ENCODE peak calls at places on chromosomes 13 and 19, in nine cellular contexts. V is fibroblast of lung, J is heart right ventricle, K is colonic mucosa, Q is fibroblast of pulmonary artery, R is ascending aorta, U is breast epithelium, A is foreskin fibroblast, O is transverse colon. G is an unnamed sample.

GRCh38 chr13:76004411-76004810 is 368.3 kb downstream of the LMO7 start:
- DNase-seq in V (peak), J (no peak), K (no peak), Q (peak), R (no peak), U (no peak), A (peak), O (no peak), G (peak)

GRCh38 chr19:55149078-55150003 is at the start of gene TNNT1:
- DNase-seq in V (no peak), J (no peak), K (no peak), Q (no peak), R (no peak), U (no peak), A (peak), O (no peak), G (no peak)

GRCh38 chr13:66532146-66532545 is 698.0 kb downstream of the PCDH9 start:
- DNase-seq in V (peak), J (no peak), K (no peak), Q (peak), R (no peak), U (no peak), A (peak), O (no peak), G (peak)

GRCh38 chr19:21483589-21484170 is 21.7 kb upstream of the ZNF429 start:
- DNase-seq in V (no peak), J (peak), K (peak), Q (peak), R (no peak), U (peak), A (peak), O (peak), G (peak)

GRCh38 chr19:43784981-43785808 is 4.4 kb upstream of the KCNN4 start:
- DNase-seq in V (peak), J (peak), K (peak), Q (peak), R (no peak), U (no peak), A (peak), O (peak), G (peak)

GRCh38 chr13:28494861-28495585 is at the start of gene FLT1:
- DNase-seq in V (peak), J (peak), K (peak), Q (peak), R (no peak), U (no peak), A (peak), O (no peak), G (no peak)

GRCh38 chr19:10450853-10451609 is 30.7 kb downstream of the PDE4A start:
- DNase-seq in V (no peak), J (no peak), K (peak), Q (no peak), R (no peak), U (no peak), A (no peak), O (peak), G (no peak)

GRCh38 chr13:99218969-99219368 is 18.3 kb downstream of the UBAC2 start:
- DNase-seq in V (no peak), J (no peak), K (no peak), Q (no peak), R (no peak), U (no peak), A (no peak), O (peak), G (no peak)

GRCh38 chr19:54023191-54023590 is 31.8 kb downstream of the CACNG6 start:
- DNase-seq in V (no peak), J (no peak), K (no peak), Q (no peak), R (no peak), U (no peak), A (no peak), O (no peak), G (no peak)

GRCh38 chr13:76516013-76516412 is 370.2 kb downstream of the KCTD12 start:
- DNase-seq in V (peak), J (no peak), K (no peak), Q (peak), R (no peak), U (no peak), A (peak), O (no peak), G (peak)

GRCh38 chr13:32121316-32121715 is 89.7 kb downstream of the FRY start:
- DNase-seq in V (no peak), J (no peak), K (no peak), Q (no peak), R (no peak), U (no peak), A (peak), O (no peak), G (no peak)

GRCh38 chr19:50005428-50005827 is 19.7 kb downstream of the VRK3 start:
- DNase-seq in V (no peak), J (no peak), K (no peak), Q (no peak), R (no peak), U (no peak), A (no peak), O (no peak), G (no peak)

GRCh38 chr13:24662195-24663088 is 17.8 kb upstream of the ATP12A start:
- DNase-seq in V (no peak), J (no peak), K (peak), Q (no peak), R (no peak), U (no peak), A (no peak), O (peak), G (no peak)

GRCh38 chr19:49912965-49913685 is 15.9 kb upstream of the ATF5 start:
- DNase-seq in V (no peak), J (no peak), K (no peak), Q (no peak), R (no peak), U (no peak), A (no peak), O (no peak), G (peak)

GRCh38 chr13:20672772-20673171 is 30.7 kb upstream of the IL17D start:
- DNase-seq in V (peak), J (no peak), K (no peak), Q (peak), R (no peak), U (no peak), A (peak), O (no peak), G (peak)

GRCh38 chr13:113151745-113152707 is 6.4 kb upstream of the PROZ start:
- DNase-seq in V (peak), J (no peak), K (no peak), Q (peak), R (no peak), U (no peak), A (peak), O (no peak), G (peak)

GRCh38 chr13:98443329-98443728 is 133.6 kb downstream of the STK24 start:
- DNase-seq in V (peak), J (no peak), K (no peak), Q (peak), R (no peak), U (no peak), A (peak), O (no peak), G (peak)

GRCh38 chr13:20402881-20403280 is 122.8 kb downstream of the CRYL1 start:
- DNase-seq in V (no peak), J (no peak), K (no peak), Q (no peak), R (no peak), U (no peak), A (no peak), O (no peak), G (no peak)

GRCh38 chr19:12796146-12797071 is 5.1 kb downstream of the JUNB start:
- DNase-seq in V (peak), J (peak), K (peak), Q (peak), R (no peak), U (no peak), A (peak), O (peak), G (peak)

GRCh38 chr13:20412761-20413355 is 112.8 kb downstream of the CRYL1 start:
- DNase-seq in V (peak), J (no peak), K (no peak), Q (no peak), R (no peak), U (no peak), A (peak), O (no peak), G (no peak)

GRCh38 chr19:10478903-10479384 is 24.2 kb downstream of the KEAP1 start:
- DNase-seq in V (peak), J (peak), K (peak), Q (peak), R (peak), U (peak), A (peak), O (peak), G (peak)

GRCh38 chr13:80009760-80010159 is 331.2 kb downstream of the SPRY2 start:
- DNase-seq in V (no peak), J (no peak), K (no peak), Q (no peak), R (no peak), U (no peak), A (no peak), O (no peak), G (peak)

GRCh38 chr19:35549174-35549788 is 3.9 kb downstream of the TMEM147 start:
- DNase-seq in V (peak), J (peak), K (peak), Q (peak), R (no peak), U (no peak), A (peak), O (peak), G (peak)

GRCh38 chr13:78777973-78778372 is 119.0 kb upstream of the OBI1 start:
- DNase-seq in V (no peak), J (no peak), K (no peak), Q (no peak), R (no peak), U (no peak), A (no peak), O (no peak), G (no peak)

GRCh38 chr13:59532405-59532804 is 631.3 kb downstream of the DIAPH3 start:
- DNase-seq in V (peak), J (no peak), K (no peak), Q (no peak), R (no peak), U (no peak), A (no peak), O (no peak), G (peak)

GRCh38 chr19:39497850-39498261 is 891 bp upstream of the DLL3 start:
- DNase-seq in V (peak), J (no peak), K (peak), Q (peak), R (no peak), U (no peak), A (peak), O (peak), G (peak)

GRCh38 chr19:39200066-39200817 is 3.5 kb downstream of the NCCRP1 start:
- DNase-seq in V (no peak), J (no peak), K (no peak), Q (no peak), R (no peak), U (no peak), A (no peak), O (no peak), G (no peak)

GRCh38 chr19:48630289-48631036 is 6.7 kb downstream of the DBP start:
- DNase-seq in V (peak), J (peak), K (peak), Q (peak), R (peak), U (no peak), A (peak), O (peak), G (peak)

GRCh38 chr13:44303681-44304432 is 69.8 kb upstream of the SERP2 start:
- DNase-seq in V (no peak), J (peak), K (no peak), Q (no peak), R (no peak), U (peak), A (no peak), O (peak), G (peak)

GRCh38 chr13:34750078-34750703 is 191.9 kb upstream of the NBEA start:
- DNase-seq in V (peak), J (peak), K (no peak), Q (peak), R (no peak), U (no peak), A (peak), O (peak), G (peak)

GRCh38 chr13:49466240-49466914 is 22.3 kb downstream of the SETDB2 start:
- DNase-seq in V (no peak), J (no peak), K (no peak), Q (no peak), R (no peak), U (no peak), A (no peak), O (no peak), G (no peak)
- H3K4me3 ChIP-seq in V (no peak), J (no peak), K (no peak), Q (no peak), R (no peak), U (no peak), A (no peak), O (no peak), G (no peak)

GRCh38 chr13:51795419-51795818 is 8.5 kb downstream of the DHRS12 start:
- DNase-seq in V (no peak), J (no peak), K (no peak), Q (no peak), R (no peak), U (no peak), A (no peak), O (no peak), G (no peak)

GRCh38 chr13:51794959-51795358 is 9.0 kb downstream of the DHRS12 start:
- DNase-seq in V (no peak), J (no peak), K (no peak), Q (no peak), R (no peak), U (no peak), A (no peak), O (no peak), G (no peak)

GRCh38 chr13:51799261-51799660 is 4.7 kb downstream of the DHRS12 start:
- DNase-seq in V (no peak), J (no peak), K (no peak), Q (no peak), R (no peak), U (no peak), A (no peak), O (no peak), G (no peak)

GRCh38 chr13:51800456-51800855 is 3.5 kb downstream of the DHRS12 start:
- DNase-seq in V (no peak), J (no peak), K (no peak), Q (no peak), R (no peak), U (no peak), A (peak), O (peak), G (no peak)

DNA sequence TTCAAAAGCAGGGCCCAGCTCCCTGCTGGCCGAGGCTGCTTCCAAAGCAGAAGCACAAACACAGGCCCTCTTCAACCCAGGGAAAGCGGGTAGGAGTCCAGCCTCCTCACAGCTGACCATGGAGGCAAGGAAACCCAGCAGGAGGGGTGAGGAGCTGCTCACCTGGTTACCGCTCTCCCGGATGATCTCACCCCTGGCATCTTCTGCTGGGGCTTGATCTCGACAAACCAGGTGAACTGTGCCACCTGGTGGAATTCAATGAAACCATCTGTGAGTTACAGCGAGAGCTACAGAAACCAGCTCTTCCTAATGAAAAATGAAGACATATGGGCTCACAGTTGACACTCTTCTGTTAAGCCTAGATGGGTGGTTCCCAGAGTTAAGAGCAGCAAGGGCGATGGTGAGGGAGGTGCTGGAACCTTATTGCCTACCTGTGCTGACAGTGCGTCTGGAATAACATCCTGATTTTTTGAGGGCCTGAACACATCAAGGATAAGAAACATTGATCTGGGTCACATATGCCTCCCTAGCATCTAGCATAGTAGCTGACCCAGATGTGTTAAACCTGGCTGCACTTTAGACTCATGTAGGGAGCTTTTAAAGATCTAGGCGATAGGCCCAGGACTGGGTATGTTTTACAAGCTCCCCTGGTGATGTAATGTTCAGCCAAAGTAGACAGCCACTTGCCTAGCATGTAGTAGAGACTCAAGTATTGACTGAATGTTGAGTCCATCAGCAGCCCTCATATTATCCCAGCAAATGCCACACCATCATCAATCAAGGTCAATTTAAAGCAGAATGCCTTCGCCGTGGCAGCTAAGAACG is 6.1 kb downstream of the DHRS12 start:
- DNase-seq in V (peak), J (no peak), K (peak), Q (peak), R (no peak), U (no peak), A (peak), O (peak), G (peak)
- TF ChIP-seq CTCF in V (peak), J (peak), K (peak), Q (peak), R (no peak), U (peak), A (peak), O (peak), G (peak)

GRCh38 chr19:46922465-46922864 is 61.7 kb downstream of the ARHGAP35 start:
- DNase-seq in V (no peak), J (no peak), K (no peak), Q (no peak), R (no peak), U (no peak), A (no peak), O (no peak), G (no peak)

GRCh38 chr19:46926201-46927071 is 65.6 kb downstream of the ARHGAP35 start:
- DNase-seq in V (no peak), J (no peak), K (no peak), Q (no peak), R (no peak), U (no peak), A (peak), O (no peak), G (peak)

GRCh38 chr19:46925548-46925950 is 64.8 kb downstream of the ARHGAP35 start:
- DNase-seq in V (peak), J (no peak), K (peak), Q (peak), R (no peak), U (no peak), A (no peak), O (peak), G (no peak)

GRCh38 chr19:46927106-46927505 is 66.3 kb downstream of the ARHGAP35 start:
- DNase-seq in V (no peak), J (no peak), K (no peak), Q (no peak), R (no peak), U (no peak), A (no peak), O (no peak), G (no peak)

DNA sequence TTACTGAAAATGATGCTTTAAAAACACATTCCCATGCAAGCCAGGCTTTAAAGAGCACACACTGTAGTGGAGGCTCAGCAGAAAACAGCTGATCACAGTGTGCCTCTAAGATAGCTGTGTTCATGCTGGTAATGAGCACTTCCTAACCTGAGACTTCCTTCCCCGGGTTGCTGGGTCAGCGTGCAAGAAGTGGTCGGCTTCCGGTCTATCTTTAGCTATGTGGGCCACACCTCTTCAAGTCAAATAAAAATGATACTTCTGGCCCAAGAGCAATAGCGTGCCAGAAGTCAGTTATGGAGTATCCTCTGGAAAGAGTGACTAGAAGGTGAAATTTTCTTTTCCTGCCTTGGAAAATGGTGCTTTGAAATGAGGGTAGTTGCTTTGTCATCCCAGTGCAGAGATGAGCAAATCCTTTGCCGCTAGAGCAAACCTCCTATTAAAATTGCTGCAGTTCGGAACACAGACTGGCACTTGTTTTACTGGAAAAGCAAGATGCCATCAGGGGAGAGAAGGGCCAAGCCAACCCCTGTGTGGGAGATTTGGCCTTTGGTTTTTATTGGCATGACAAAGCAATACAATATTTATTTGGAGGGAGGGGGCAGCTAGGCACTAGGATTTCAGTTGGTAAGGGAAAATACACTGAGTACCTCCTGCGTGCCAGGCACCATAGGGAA is 64.2 kb downstream of the ARHGAP35 start:
- DNase-seq in V (no peak), J (peak), K (peak), Q (no peak), R (no peak), U (no peak), A (no peak), O (peak), G (no peak)
- H3K4me3 ChIP-seq in V (no peak), J (no peak), K (no peak), Q (no peak), R (no peak), U (no peak), A (no peak), O (no peak), G (no peak)

GRCh38 chr13:102571075-102571474 is 25.7 kb upstream of the TPP2 start:
- DNase-seq in V (no peak), J (no peak), K (no peak), Q (no peak), R (no peak), U (no peak), A (peak), O (no peak), G (no peak)
- TF ChIP-seq CTCF in V (no peak), J (no peak), K (no peak), Q (no peak), R (no peak), U (no peak), A (no peak), O (no peak), G (peak)

GRCh38 chr13:30431269-30431950 is 9.1 kb downstream of the UBE2L5 start:
- DNase-seq in V (peak), J (no peak), K (no peak), Q (no peak), R (no peak), U (no peak), A (peak), O (no peak), G (peak)

GRCh38 chr13:30429235-30429634 is 6.9 kb downstream of the UBE2L5 start:
- DNase-seq in V (no peak), J (no peak), K (no peak), Q (no peak), R (no peak), U (no peak), A (no peak), O (no peak), G (no peak)

DNA sequence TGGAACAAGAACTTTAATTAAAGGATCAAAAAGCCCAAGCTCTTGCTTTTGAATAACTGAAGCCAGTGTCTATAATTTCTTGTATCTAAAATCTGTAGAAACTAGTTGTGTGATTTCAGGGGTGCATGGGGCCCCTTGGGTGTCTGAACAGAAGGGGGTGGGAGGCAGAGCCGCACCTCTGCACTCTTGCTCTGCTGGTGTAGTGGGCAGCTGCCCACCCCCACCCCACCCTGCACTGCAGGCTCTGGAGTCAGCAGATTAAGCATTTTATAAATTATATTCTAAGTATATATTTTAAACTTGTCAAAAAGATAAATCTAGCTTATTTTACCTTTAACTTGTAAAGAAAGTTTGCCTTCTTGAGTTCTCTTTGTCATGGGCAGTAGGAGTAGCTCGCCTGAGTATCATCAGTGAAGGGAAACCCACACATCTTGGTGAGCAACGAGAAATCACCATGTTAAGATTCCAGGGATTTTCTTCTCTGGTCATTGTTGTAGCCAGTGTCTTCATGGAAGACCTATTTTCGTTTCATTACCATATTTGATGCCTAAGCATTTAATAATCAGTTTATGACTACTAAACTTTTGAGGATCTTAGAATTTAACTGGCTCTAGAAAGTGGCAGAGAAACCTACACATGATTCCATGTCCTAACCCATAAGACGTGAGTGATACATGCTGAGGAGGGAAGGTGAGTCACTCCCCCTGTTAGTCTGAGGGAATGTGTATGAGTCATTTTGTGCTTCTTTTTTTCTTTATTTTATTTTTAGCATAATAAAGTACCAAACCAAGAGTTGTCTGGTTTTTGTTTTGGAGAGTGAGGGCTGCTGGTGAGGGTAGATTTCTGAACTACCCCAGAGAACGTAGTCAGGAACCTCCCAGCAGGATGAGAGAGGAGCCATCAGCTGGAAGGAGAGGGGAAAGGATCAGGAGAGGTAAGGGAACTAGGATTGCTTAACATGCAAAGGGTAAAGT is 7.7 kb downstream of the UBE2L5 start:
- DNase-seq in V (peak), J (no peak), K (no peak), Q (peak), R (no peak), U (no peak), A (peak), O (no peak), G (peak)
- H3K4me3 ChIP-seq in V (no peak), J (no peak), K (no peak), Q (no peak), R (no peak), U (no peak), A (no peak), O (no peak), G (no peak)

G was measured in choroid plexus epithelial cell.